ENCODE peak calls at places on chromosomes 2 and 18, in six cellular contexts. F is neural crest cell, D is AG10803, X is mucosa of gallbladder, M is HTR-8/SVneo, W is NCI-H460. L is an unnamed sample.

GRCh38 chr2:120586507-120587283 is 149.0 kb upstream of the GLI2 start:
- DNase-seq in F (peak), D (no peak), X (no peak), M (no peak), W (no peak), L (peak)

GRCh38 chr2:164792316-164793127 is 49.1 kb downstream of the COBLL1 start:
- DNase-seq in F (no peak), D (peak), X (no peak), M (no peak), W (no peak), L (no peak)

GRCh38 chr2:143522699-143523098 is 393.5 kb downstream of the ARHGAP15 start:
- DNase-seq in F (no peak), D (no peak), X (no peak), M (no peak), W (no peak), L (no peak)

GRCh38 chr2:189287982-189288494 is 108.5 kb upstream of the COL5A2 start:
- DNase-seq in F (no peak), D (peak), X (no peak), M (peak), W (peak), L (no peak)

GRCh38 chr2:219959471-219959870 is 332.0 kb downstream of the SLC4A3 start:
- DNase-seq in F (no peak), D (peak), X (no peak), M (no peak), W (no peak), L (no peak)

GRCh38 chr2:152466041-152466440 is 131.1 kb downstream of the FMNL2 start:
- DNase-seq in F (no peak), D (no peak), X (no peak), M (peak), W (no peak), L (peak)

GRCh38 chr18:37299471-37300304 is 265.9 kb downstream of the CELF4 start:
- DNase-seq in F (no peak), D (peak), X (peak), M (peak), W (peak), L (peak)

GRCh38 chr2:15325296-15325695 is 235.8 kb downstream of the NBAS start:
- DNase-seq in F (no peak), D (no peak), X (no peak), M (no peak), W (no peak), L (no peak)

GRCh38 chr2:158973511-158973956 is 5.1 kb downstream of the TANC1 start:
- DNase-seq in F (no peak), D (no peak), X (no peak), M (no peak), W (no peak), L (no peak)

GRCh38 chr2:42238644-42239288 is 69.6 kb downstream of the EML4 start:
- DNase-seq in F (no peak), D (peak), X (peak), M (no peak), W (peak), L (peak)

GRCh38 chr2:228556707-228557106 is 375.2 kb upstream of the SPHKAP start:
- DNase-seq in F (no peak), D (peak), X (no peak), M (no peak), W (no peak), L (no peak)

GRCh38 chr2:120245520-120245835 is 7.2 kb upstream of the RALB start:
- DNase-seq in F (no peak), D (peak), X (no peak), M (peak), W (no peak), L (peak)